ENCODE peak calls at places on chromosomes 12 and 14, in eight cellular contexts. One of them, this sample, is unnamed.

GRCh38 chr14:46048127-46048526 is 603.5 kb downstream of the RPL10L start:
- DNase-seq in astrocyte of the cerebellum: peak; percentile 1
- DNase-seq in A549: peak; percentile 35
- DNase-seq in endothelial cell: peak; percentile 59
- DNase-seq in choroid plexus epithelial cell: peak; percentile 20
- DNase-seq in epithelial cell of esophagus: peak; percentile 19
- DNase-seq in MCF 10A: peak; percentile 61
- DNase-seq in neural crest cell: peak; percentile 50
- DNase-seq in this sample: no peak

GRCh38 chr14:79596531-79596930 is 614.8 kb downstream of the DIO2 start:
- DNase-seq in MCF 10A: no peak
- DNase-seq in epithelial cell of esophagus: no peak
- DNase-seq in choroid plexus epithelial cell: peak; percentile 89
- DNase-seq in astrocyte of the cerebellum: peak; percentile 61
- DNase-seq in endothelial cell: no peak
- DNase-seq in A549: peak; percentile 47
- DNase-seq in neural crest cell: no peak
- DNase-seq in this sample: no peak

GRCh38 chr14:98928418-98928817 is 343.6 kb downstream of the BCL11B start:
- DNase-seq in choroid plexus epithelial cell: no peak
- DNase-seq in epithelial cell of esophagus: no peak
- DNase-seq in astrocyte of the cerebellum: no peak
- DNase-seq in MCF 10A: no peak
- DNase-seq in endothelial cell: no peak
- DNase-seq in A549: no peak
- DNase-seq in neural crest cell: no peak
- DNase-seq in this sample: no peak

GRCh38 chr12:26062566-26062965 is 62.3 kb downstream of the BHLHE41 start:
- DNase-seq in choroid plexus epithelial cell: peak; percentile 89
- DNase-seq in A549: no peak
- DNase-seq in endothelial cell: no peak
- DNase-seq in epithelial cell of esophagus: peak; percentile 57
- DNase-seq in astrocyte of the cerebellum: peak; percentile 70
- DNase-seq in neural crest cell: no peak
- DNase-seq in MCF 10A: peak; percentile 29
- DNase-seq in this sample: no peak

GRCh38 chr14:55201219-55202096 is 10.1 kb upstream of the DLGAP5 start:
- DNase-seq in A549: no peak
- DNase-seq in neural crest cell: no peak
- DNase-seq in astrocyte of the cerebellum: no peak
- DNase-seq in choroid plexus epithelial cell: no peak
- DNase-seq in epithelial cell of esophagus: no peak
- DNase-seq in MCF 10A: no peak
- DNase-seq in endothelial cell: no peak
- DNase-seq in this sample: no peak

GRCh38 chr14:27012641-27013040 is 414.8 kb upstream of the NOVA1 start:
- DNase-seq in neural crest cell: no peak
- DNase-seq in endothelial cell: no peak
- DNase-seq in epithelial cell of esophagus: no peak
- DNase-seq in choroid plexus epithelial cell: no peak
- DNase-seq in astrocyte of the cerebellum: no peak
- DNase-seq in MCF 10A: no peak
- DNase-seq in A549: no peak
- DNase-seq in this sample: no peak

GRCh38 chr12:103884316-103884715 is 43.3 kb upstream of the NT5DC3 start:
- DNase-seq in astrocyte of the cerebellum: peak; percentile 47
- DNase-seq in neural crest cell: no peak
- DNase-seq in MCF 10A: peak; percentile 40
- DNase-seq in A549: peak; percentile 62
- DNase-seq in choroid plexus epithelial cell: peak; percentile 89
- DNase-seq in epithelial cell of esophagus: peak; percentile 71
- DNase-seq in endothelial cell: no peak
- DNase-seq in this sample: no peak

GRCh38 chr14:92637228-92637627 is 111.2 kb downstream of the LGMN start:
- DNase-seq in astrocyte of the cerebellum: no peak
- DNase-seq in neural crest cell: peak; percentile 18
- DNase-seq in MCF 10A: no peak
- DNase-seq in A549: no peak
- DNase-seq in choroid plexus epithelial cell: peak; percentile 81
- DNase-seq in epithelial cell of esophagus: no peak
- DNase-seq in endothelial cell: no peak
- DNase-seq in this sample: no peak

GRCh38 chr12:87444039-87444438 is 585.2 kb downstream of the C12orf50 start:
- DNase-seq in neural crest cell: no peak
- DNase-seq in A549: no peak
- DNase-seq in epithelial cell of esophagus: peak; percentile 80
- DNase-seq in endothelial cell: no peak
- DNase-seq in choroid plexus epithelial cell: no peak
- DNase-seq in MCF 10A: peak; percentile 12
- DNase-seq in astrocyte of the cerebellum: no peak
- DNase-seq in this sample: no peak

GRCh38 chr14:102809870-102810269 is 32.6 kb downstream of the TRAF3 start:
- DNase-seq in A549: no peak
- DNase-seq in endothelial cell: no peak
- DNase-seq in epithelial cell of esophagus: no peak
- DNase-seq in neural crest cell: no peak
- DNase-seq in MCF 10A: no peak
- DNase-seq in choroid plexus epithelial cell: no peak
- DNase-seq in astrocyte of the cerebellum: no peak
- DNase-seq in this sample: no peak

GRCh38 chr14:98835825-98836100 is 436.2 kb downstream of the BCL11B start:
- DNase-seq in neural crest cell: no peak
- DNase-seq in MCF 10A: no peak
- DNase-seq in epithelial cell of esophagus: no peak
- DNase-seq in astrocyte of the cerebellum: no peak
- DNase-seq in choroid plexus epithelial cell: no peak
- DNase-seq in endothelial cell: no peak
- DNase-seq in A549: no peak
- DNase-seq in this sample: no peak

GRCh38 chr12:117231750-117232149 is 41.5 kb upstream of the FBXO21 start:
- DNase-seq in neural crest cell: no peak
- DNase-seq in epithelial cell of esophagus: no peak
- DNase-seq in MCF 10A: no peak
- DNase-seq in astrocyte of the cerebellum: no peak
- DNase-seq in A549: peak; percentile 48
- DNase-seq in endothelial cell: no peak
- DNase-seq in choroid plexus epithelial cell: no peak
- DNase-seq in this sample: no peak

GRCh38 chr12:100798799-100799198 is 4.2 kb downstream of the ANO4 start:
- DNase-seq in A549: no peak
- DNase-seq in epithelial cell of esophagus: no peak
- DNase-seq in choroid plexus epithelial cell: peak; percentile 61
- DNase-seq in astrocyte of the cerebellum: peak; percentile 16
- DNase-seq in MCF 10A: no peak
- DNase-seq in endothelial cell: no peak
- DNase-seq in neural crest cell: no peak
- DNase-seq in this sample: no peak

GRCh38 chr12:52284562-52285171 is 6.7 kb downstream of the KRT81 start:
- DNase-seq in endothelial cell: no peak
- DNase-seq in A549: peak; percentile 76
- DNase-seq in choroid plexus epithelial cell: no peak
- DNase-seq in MCF 10A: peak; percentile 61
- DNase-seq in astrocyte of the cerebellum: no peak
- DNase-seq in epithelial cell of esophagus: no peak
- DNase-seq in neural crest cell: no peak
- DNase-seq in this sample: no peak

GRCh38 chr12:94987806-94988205 is 15.7 kb downstream of the NDUFA12 start:
- DNase-seq in neural crest cell: no peak
- DNase-seq in epithelial cell of esophagus: no peak
- DNase-seq in endothelial cell: no peak
- DNase-seq in MCF 10A: no peak
- DNase-seq in astrocyte of the cerebellum: no peak
- DNase-seq in choroid plexus epithelial cell: no peak
- DNase-seq in A549: no peak
- DNase-seq in this sample: no peak

GRCh38 chr12:129190827-129191226 is 337.5 kb downstream of the GLT1D1 start:
- DNase-seq in neural crest cell: no peak
- DNase-seq in choroid plexus epithelial cell: no peak
- DNase-seq in astrocyte of the cerebellum: no peak
- DNase-seq in endothelial cell: no peak
- DNase-seq in MCF 10A: no peak
- DNase-seq in epithelial cell of esophagus: no peak
- DNase-seq in A549: no peak
- DNase-seq in this sample: no peak

GRCh38 chr12:57224973-57225679 is 4.4 kb upstream of the SHMT2 start:
- DNase-seq in epithelial cell of esophagus: peak; percentile 40
- DNase-seq in MCF 10A: no peak
- DNase-seq in A549: no peak
- DNase-seq in choroid plexus epithelial cell: no peak
- DNase-seq in neural crest cell: no peak
- DNase-seq in astrocyte of the cerebellum: no peak
- DNase-seq in endothelial cell: peak; percentile 80
- DNase-seq in this sample: peak; percentile 96

GRCh38 chr12:19288603-19289244 is 150.6 kb upstream of the AEBP2 start:
- DNase-seq in A549: peak; percentile 48
- DNase-seq in astrocyte of the cerebellum: peak; percentile 33
- DNase-seq in epithelial cell of esophagus: peak; percentile 50
- DNase-seq in neural crest cell: no peak
- DNase-seq in MCF 10A: peak; percentile 46
- DNase-seq in choroid plexus epithelial cell: peak; percentile 70
- DNase-seq in endothelial cell: no peak
- DNase-seq in this sample: no peak

GRCh38 chr12:50765325-50765911 is 1.5 kb downstream of the ATF1 start:
- DNase-seq in epithelial cell of esophagus: peak; percentile 76
- DNase-seq in astrocyte of the cerebellum: no peak
- DNase-seq in choroid plexus epithelial cell: peak; percentile 69
- DNase-seq in MCF 10A: peak; percentile 71
- DNase-seq in neural crest cell: peak; percentile 12
- DNase-seq in endothelial cell: peak; percentile 31
- DNase-seq in A549: peak; percentile 80
- DNase-seq in this sample: no peak
- TF ChIP-seq CTCF in epithelial cell of esophagus: peak; percentile 73
- TF ChIP-seq CTCF in astrocyte of the cerebellum: peak; percentile 66
- TF ChIP-seq CTCF in choroid plexus epithelial cell: peak; percentile 76
- TF ChIP-seq CTCF in MCF 10A: peak; percentile 63
- TF ChIP-seq CTCF in neural crest cell: peak; percentile 78
- TF ChIP-seq CTCF in endothelial cell: peak; percentile 69
- TF ChIP-seq CTCF in A549: peak; percentile 84
- TF ChIP-seq CTCF in this sample: peak; percentile 60

GRCh38 chr12:49644620-49644994 is 21.2 kb downstream of the PRPF40B start:
- DNase-seq in endothelial cell: peak; percentile 81
- DNase-seq in epithelial cell of esophagus: peak; percentile 77
- DNase-seq in MCF 10A: peak; percentile 71
- DNase-seq in neural crest cell: peak; percentile 75
- DNase-seq in A549: peak; percentile 68
- DNase-seq in astrocyte of the cerebellum: peak; percentile 70
- DNase-seq in choroid plexus epithelial cell: peak; percentile 87
- DNase-seq in this sample: peak; percentile 82
- TF ChIP-seq CTCF in endothelial cell: peak; percentile 68
- TF ChIP-seq CTCF in epithelial cell of esophagus: peak; percentile 83
- TF ChIP-seq CTCF in MCF 10A: peak; percentile 82
- TF ChIP-seq CTCF in neural crest cell: peak; percentile 94
- TF ChIP-seq CTCF in A549: peak; percentile 90
- TF ChIP-seq CTCF in astrocyte of the cerebellum: peak; percentile 92
- TF ChIP-seq CTCF in choroid plexus epithelial cell: peak; percentile 98
- TF ChIP-seq CTCF in this sample: peak; percentile 95

GRCh38 chr12:114770323-114770722 is 86.3 kb upstream of the TBX3 start:
- DNase-seq in astrocyte of the cerebellum: no peak
- DNase-seq in epithelial cell of esophagus: no peak
- DNase-seq in neural crest cell: no peak
- DNase-seq in A549: peak; percentile 36
- DNase-seq in MCF 10A: no peak
- DNase-seq in endothelial cell: no peak
- DNase-seq in choroid plexus epithelial cell: no peak
- DNase-seq in this sample: no peak
- TF ChIP-seq CTCF in astrocyte of the cerebellum: no peak
- TF ChIP-seq CTCF in epithelial cell of esophagus: no peak
- TF ChIP-seq CTCF in neural crest cell: no peak
- TF ChIP-seq CTCF in A549: no peak
- TF ChIP-seq CTCF in MCF 10A: no peak
- TF ChIP-seq CTCF in endothelial cell: no peak
- TF ChIP-seq CTCF in choroid plexus epithelial cell: no peak
- TF ChIP-seq CTCF in this sample: no peak

GRCh38 chr12:11576104-11576503 is 73.4 kb upstream of the ETV6 start:
- DNase-seq in choroid plexus epithelial cell: peak; percentile 80
- DNase-seq in A549: peak; percentile 22
- DNase-seq in neural crest cell: no peak
- DNase-seq in astrocyte of the cerebellum: peak; percentile 15
- DNase-seq in epithelial cell of esophagus: peak; percentile 97
- DNase-seq in MCF 10A: peak; percentile 99
- DNase-seq in endothelial cell: no peak
- DNase-seq in this sample: peak; percentile 37

GRCh38 chr12:11578461-11578993 is 70.9 kb upstream of the ETV6 start:
- DNase-seq in neural crest cell: no peak
- DNase-seq in epithelial cell of esophagus: no peak
- DNase-seq in A549: no peak
- DNase-seq in MCF 10A: no peak
- DNase-seq in endothelial cell: no peak
- DNase-seq in astrocyte of the cerebellum: no peak
- DNase-seq in choroid plexus epithelial cell: no peak
- DNase-seq in this sample: no peak

GRCh38 chr12:11580125-11580751 is 69.2 kb upstream of the ETV6 start:
- DNase-seq in endothelial cell: no peak
- DNase-seq in astrocyte of the cerebellum: peak; percentile 66
- DNase-seq in epithelial cell of esophagus: peak; percentile 99
- DNase-seq in neural crest cell: no peak
- DNase-seq in A549: peak; percentile 74
- DNase-seq in MCF 10A: peak; percentile 99
- DNase-seq in choroid plexus epithelial cell: peak; percentile 87
- DNase-seq in this sample: peak; percentile 40

GRCh38 chr12:11581179-11581755 is 68.2 kb upstream of the ETV6 start:
- DNase-seq in neural crest cell: peak; percentile 72
- DNase-seq in endothelial cell: peak; percentile 61
- DNase-seq in epithelial cell of esophagus: peak; percentile 78
- DNase-seq in choroid plexus epithelial cell: peak; percentile 86
- DNase-seq in A549: peak; percentile 77
- DNase-seq in astrocyte of the cerebellum: peak; percentile 77
- DNase-seq in MCF 10A: peak; percentile 76
- DNase-seq in this sample: no peak

DNA sequence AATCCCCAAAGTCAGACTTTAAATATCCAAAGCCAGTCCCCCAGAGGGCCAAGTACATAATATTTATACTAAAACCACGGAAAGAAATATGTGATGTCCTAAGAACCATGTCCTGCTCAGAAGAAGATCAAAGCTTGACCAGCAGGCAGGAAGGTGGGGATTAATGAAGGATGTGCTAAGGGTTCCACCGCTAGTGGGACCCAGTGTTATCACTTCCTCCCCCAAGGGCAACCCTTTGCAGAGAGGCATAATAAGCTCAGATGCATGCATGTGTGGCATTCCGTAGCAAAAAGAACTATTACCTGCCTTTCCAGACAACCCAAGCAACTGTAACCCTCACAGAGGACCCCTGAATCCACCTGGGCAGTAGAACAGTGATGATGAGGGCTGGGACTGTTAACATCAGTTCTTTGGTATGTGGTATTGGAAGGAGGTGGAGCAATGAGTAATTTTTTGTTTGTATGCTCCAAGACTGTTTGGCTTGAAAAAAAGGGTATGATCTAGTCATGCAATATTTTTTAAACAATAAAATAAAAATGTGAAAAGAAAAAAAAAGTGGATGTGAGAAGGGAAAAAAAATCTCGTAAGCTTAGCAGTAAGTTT is 71.7 kb upstream of the ETV6 start:
- DNase-seq in astrocyte of the cerebellum: no peak
- DNase-seq in epithelial cell of esophagus: peak; percentile 81
- DNase-seq in endothelial cell: no peak
- DNase-seq in neural crest cell: no peak
- DNase-seq in MCF 10A: peak; percentile 31
- DNase-seq in choroid plexus epithelial cell: peak; percentile 24
- DNase-seq in A549: no peak
- DNase-seq in this sample: no peak
- TF ChIP-seq CTCF in astrocyte of the cerebellum: no peak
- TF ChIP-seq CTCF in epithelial cell of esophagus: no peak
- TF ChIP-seq CTCF in endothelial cell: no peak
- TF ChIP-seq CTCF in neural crest cell: no peak
- TF ChIP-seq CTCF in MCF 10A: no peak
- TF ChIP-seq CTCF in choroid plexus epithelial cell: no peak
- TF ChIP-seq CTCF in A549: no peak
- TF ChIP-seq CTCF in this sample: no peak

GRCh38 chr12:65282840-65283239 is 4.4 kb downstream of the MSRB3 start:
- DNase-seq in astrocyte of the cerebellum: no peak
- DNase-seq in A549: no peak
- DNase-seq in epithelial cell of esophagus: no peak
- DNase-seq in neural crest cell: no peak
- DNase-seq in endothelial cell: no peak
- DNase-seq in choroid plexus epithelial cell: peak; percentile 15
- DNase-seq in MCF 10A: no peak
- DNase-seq in this sample: no peak
- TF ChIP-seq CTCF in astrocyte of the cerebellum: no peak
- TF ChIP-seq CTCF in A549: no peak
- TF ChIP-seq CTCF in epithelial cell of esophagus: no peak
- TF ChIP-seq CTCF in neural crest cell: no peak
- TF ChIP-seq CTCF in endothelial cell: no peak
- TF ChIP-seq CTCF in choroid plexus epithelial cell: no peak
- TF ChIP-seq CTCF in MCF 10A: peak; percentile 14
- TF ChIP-seq CTCF in this sample: no peak